ENCODE peak calls at places on chromosomes 13 and 19, in ten cellular contexts. B is pancreas; V is CD8-positive, alpha-beta T cell; J is body of pancreas; O is PC-3; M is HepG2; H is heart left ventricle; T is heart right ventricle; C is Panc1; N is GM23338. A is an unnamed sample.

GRCh38 chr19:532578-533484 is 1.3 kb downstream of the CDC34 start:
- ATAC-seq in B (peak), V (no peak), J (peak), O (peak), M (peak), H (peak), T (peak), C (peak), N (peak), A (peak)

GRCh38 chr19:9768175-9769112 is at the start of gene ZNF846:
- ATAC-seq in B (peak), V (peak), J (peak), O (peak), M (peak), H (peak), T (peak), C (peak), N (peak), A (peak)

GRCh38 chr13:76383671-76384461 is 502.3 kb downstream of the KCTD12 start:
- ATAC-seq in B (peak), V (no peak), J (peak), O (peak), M (no peak), H (peak), T (peak), C (peak), N (no peak), A (peak)

GRCh38 chr19:46602392-46603194 is 1.5 kb downstream of the CALM3 start:
- ATAC-seq in B (peak), V (no peak), J (no peak), O (no peak), M (peak), H (no peak), T (no peak), C (no peak), N (no peak), A (no peak)

GRCh38 chr13:50955212-50955611 is 45.6 kb downstream of the RNASEH2B start:
- ATAC-seq in B (no peak), V (no peak), J (no peak), O (no peak), M (no peak), H (no peak), T (no peak), C (no peak), N (no peak), A (no peak)

GRCh38 chr13:80823472-80823871 is 482.5 kb upstream of the SPRY2 start:
- ATAC-seq in B (no peak), V (no peak), J (no peak), O (no peak), M (no peak), H (no peak), T (no peak), C (no peak), N (no peak), A (peak)

GRCh38 chr13:22874839-22875238 is 305.9 kb upstream of the SGCG start:
- ATAC-seq in B (no peak), V (no peak), J (no peak), O (no peak), M (no peak), H (no peak), T (no peak), C (no peak), N (no peak), A (no peak)

GRCh38 chr13:57557979-57558529 is 73.5 kb upstream of the PCDH17 start:
- ATAC-seq in B (no peak), V (no peak), J (no peak), O (no peak), M (no peak), H (no peak), T (no peak), C (no peak), N (peak), A (no peak)

GRCh38 chr19:38911388-38912004 is 490 bp downstream of the CCER2 start:
- ATAC-seq in B (no peak), V (no peak), J (no peak), O (no peak), M (peak), H (no peak), T (no peak), C (no peak), N (no peak), A (peak)

GRCh38 chr13:76903544-76904162 is 17.4 kb upstream of the KCTD12 start:
- ATAC-seq in B (peak), V (peak), J (peak), O (peak), M (peak), H (peak), T (peak), C (no peak), N (peak), A (peak)

GRCh38 chr19:3234800-3235199 is 10.3 kb downstream of the CELF5 start:
- ATAC-seq in B (no peak), V (no peak), J (no peak), O (no peak), M (peak), H (no peak), T (no peak), C (peak), N (peak), A (no peak)

GRCh38 chr19:37506387-37507166 is at the start of gene ZNF793:
- ATAC-seq in B (peak), V (peak), J (peak), O (no peak), M (no peak), H (peak), T (peak), C (peak), N (peak), A (peak)

GRCh38 chr13:67238277-67238859 is 8.2 kb upstream of the PCDH9 start:
- ATAC-seq in B (peak), V (peak), J (no peak), O (peak), M (no peak), H (peak), T (no peak), C (no peak), N (no peak), A (no peak)

GRCh38 chr19:49441210-49441959 is at the start of gene SLC17A7:
- ATAC-seq in B (no peak), V (peak), J (no peak), O (no peak), M (no peak), H (no peak), T (no peak), C (no peak), N (peak), A (peak)

GRCh38 chr13:95180513-95181245 is 120.6 kb downstream of the ABCC4 start:
- ATAC-seq in B (peak), V (no peak), J (peak), O (no peak), M (peak), H (peak), T (peak), C (no peak), N (no peak), A (no peak)

GRCh38 chr13:26604784-26605183 is 47.3 kb downstream of the WASF3 start:
- ATAC-seq in B (no peak), V (no peak), J (peak), O (no peak), M (no peak), H (no peak), T (peak), C (no peak), N (no peak), A (peak)

GRCh38 chr19:55092423-55093318 is 17.0 kb downstream of the EPS8L1 start:
- ATAC-seq in B (no peak), V (no peak), J (no peak), O (no peak), M (no peak), H (no peak), T (no peak), C (no peak), N (peak), A (no peak)

GRCh38 chr19:55095260-55096060 is 19.8 kb downstream of the EPS8L1 start:
- ATAC-seq in B (no peak), V (no peak), J (no peak), O (peak), M (no peak), H (no peak), T (no peak), C (peak), N (peak), A (no peak)

GRCh38 chr19:55096061-55096701 is 20.5 kb downstream of the EPS8L1 start:
- ATAC-seq in B (no peak), V (no peak), J (no peak), O (peak), M (no peak), H (no peak), T (no peak), C (peak), N (peak), A (no peak)

GRCh38 chr19:55091955-55092354 is 16.3 kb downstream of the EPS8L1 start:
- ATAC-seq in B (no peak), V (no peak), J (no peak), O (no peak), M (no peak), H (no peak), T (no peak), C (peak), N (peak), A (no peak)

GRCh38 chr19:55094456-55095259 is 19.0 kb downstream of the EPS8L1 start:
- ATAC-seq in B (no peak), V (no peak), J (no peak), O (no peak), M (no peak), H (no peak), T (no peak), C (peak), N (peak), A (no peak)
- H3K4me3 ChIP-seq in B (no peak), V (no peak), J (no peak), O (no peak), M (no peak), H (no peak), T (no peak), C (no peak), N (peak), A (no peak)

DNA sequence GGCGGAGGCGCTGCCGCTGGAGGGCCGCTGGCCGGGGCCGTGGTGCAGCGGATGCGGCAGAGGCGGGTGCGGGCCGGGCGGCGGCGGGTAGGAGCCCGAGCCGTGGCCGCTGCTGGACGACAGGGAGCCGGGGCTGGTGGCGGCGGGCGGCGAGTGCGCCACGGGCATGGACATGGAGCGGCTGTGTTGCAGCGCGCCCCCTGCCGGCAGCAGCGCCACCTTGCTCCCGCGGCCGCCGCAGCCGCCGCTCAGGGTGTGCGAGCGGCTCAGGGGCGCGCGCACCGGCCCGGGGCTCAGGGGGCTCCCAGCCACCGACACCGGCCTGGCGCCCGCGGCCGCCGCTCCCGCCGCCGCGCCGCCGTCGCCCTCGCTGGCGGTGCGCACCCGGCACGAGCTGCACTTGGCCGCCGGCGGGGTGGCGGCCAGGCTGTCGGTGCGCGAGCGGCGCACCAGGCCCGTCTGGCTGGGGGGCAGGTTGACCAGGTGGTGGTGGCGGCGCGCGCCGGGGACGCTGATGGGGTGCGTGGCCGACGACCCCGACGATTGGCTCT is 1.7 kb downstream of the IRS2 start:
- ATAC-seq in B (peak), V (peak), J (peak), O (peak), M (no peak), H (peak), T (peak), C (peak), N (peak), A (peak)
- TF ChIP-seq CTCF in B (peak), V (peak), J (no peak), O (peak), M (no peak), H (peak), T (peak), C (peak), N (no peak), A (peak)

DNA sequence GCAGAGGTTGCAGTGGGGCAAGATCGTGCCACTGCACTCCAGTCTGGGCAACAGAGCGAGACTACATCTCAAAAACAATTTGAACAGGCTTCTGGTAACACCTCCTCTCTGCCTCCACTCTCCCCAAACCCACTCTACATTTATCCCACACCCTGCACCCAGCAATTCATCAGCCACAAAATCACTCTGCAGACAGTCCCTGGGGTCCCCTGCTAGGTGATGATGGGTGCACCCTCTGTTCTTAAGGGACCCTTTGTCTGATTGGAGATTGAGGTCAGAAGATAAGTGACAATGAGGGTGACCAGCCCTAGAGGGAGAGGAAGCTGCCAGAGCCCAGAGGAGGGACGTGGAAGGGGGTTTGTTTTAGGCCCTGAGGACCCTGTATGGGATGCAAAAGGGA is 2.2 kb downstream of the BCL3 start:
- ATAC-seq in B (no peak), V (no peak), J (no peak), O (no peak), M (no peak), H (no peak), T (no peak), C (no peak), N (no peak), A (no peak)
- H3K4me3 ChIP-seq in B (no peak), V (no peak), J (no peak), O (peak), M (no peak), H (peak), T (peak), C (peak), N (no peak), A (peak)

GRCh38 chr13:25088562-25089221 is 7.2 kb upstream of the PABPC3 start:
- ATAC-seq in B (no peak), V (no peak), J (no peak), O (no peak), M (no peak), H (no peak), T (no peak), C (no peak), N (no peak), A (no peak)

GRCh38 chr13:25084101-25084500 is 11.8 kb upstream of the PABPC3 start:
- ATAC-seq in B (no peak), V (no peak), J (no peak), O (no peak), M (no peak), H (no peak), T (no peak), C (no peak), N (no peak), A (no peak)

GRCh38 chr13:25080773-25081172 is 15.2 kb upstream of the PABPC3 start:
- ATAC-seq in B (no peak), V (no peak), J (no peak), O (no peak), M (no peak), H (no peak), T (no peak), C (no peak), N (no peak), A (no peak)

DNA sequence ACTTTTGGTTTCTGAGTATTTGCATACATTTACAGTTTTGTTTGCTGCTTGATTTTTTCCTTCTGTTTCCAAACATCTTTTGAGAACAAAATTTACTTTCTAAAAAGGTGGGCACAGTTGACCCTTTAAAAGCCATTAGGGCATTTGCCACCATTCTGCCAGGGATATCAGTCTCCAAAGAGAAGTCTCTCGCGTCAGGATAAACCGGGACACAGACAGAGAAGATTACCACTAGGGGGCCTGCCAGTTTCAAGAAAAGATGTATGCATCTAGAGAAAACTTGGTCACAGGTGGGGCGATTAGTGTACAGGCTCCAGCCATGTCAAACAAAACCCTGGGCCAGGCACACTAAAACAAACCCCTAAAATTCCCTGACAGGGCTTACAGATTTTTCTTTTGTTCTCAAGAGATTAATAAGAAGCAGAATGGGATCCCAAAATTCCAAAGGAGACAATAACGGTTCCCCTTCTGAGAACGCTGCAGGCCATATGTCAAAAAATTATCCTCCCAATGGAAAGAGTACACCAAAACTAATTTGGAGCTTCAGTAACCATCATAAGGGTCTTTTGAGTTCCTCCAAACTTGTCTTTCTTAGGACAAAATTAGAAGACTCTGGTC is 10.7 kb upstream of the PABPC3 start:
- ATAC-seq in B (peak), V (no peak), J (no peak), O (peak), M (peak), H (no peak), T (no peak), C (peak), N (peak), A (no peak)
- TF ChIP-seq CTCF in B (peak), V (no peak), J (peak), O (peak), M (peak), H (peak), T (no peak), C (peak), N (peak), A (peak)

GRCh38 chr13:35479223-35479536 is 2.7 kb upstream of the MAB21L1 start:
- ATAC-seq in B (no peak), V (no peak), J (no peak), O (no peak), M (no peak), H (no peak), T (no peak), C (no peak), N (peak), A (no peak)
- H3K4me3 ChIP-seq in B (no peak), V (no peak), J (no peak), O (no peak), M (no peak), H (no peak), T (no peak), C (peak), N (peak), A (no peak)

A was measured in gastroesophageal sphincter.